ENCODE peak calls at places on chromosomes 16 and 17, in four cellular contexts. One of them, this sample, is unnamed.

GRCh38 chr17:62720126-62720850 is 87.8 kb downstream of the MARCHF10 start:
- DNase-seq in heart left ventricle: no peak
- DNase-seq in thoracic aorta: no peak
- DNase-seq in cardiac fibroblast: no peak
- DNase-seq in this sample: no peak

GRCh38 chr16:27174798-27175197 is 28.5 kb upstream of the KDM8 start:
- DNase-seq in heart left ventricle: no peak
- DNase-seq in thoracic aorta: no peak
- DNase-seq in cardiac fibroblast: peak
- DNase-seq in this sample: no peak

GRCh38 chr16:69111831-69112230 is 6.4 kb downstream of the HAS3 start:
- DNase-seq in heart left ventricle: no peak
- DNase-seq in thoracic aorta: no peak
- DNase-seq in cardiac fibroblast: no peak
- DNase-seq in this sample: no peak

GRCh38 chr17:9598661-9599060 is 22.2 kb downstream of the CFAP52 start:
- DNase-seq in heart left ventricle: no peak
- DNase-seq in thoracic aorta: no peak
- DNase-seq in cardiac fibroblast: no peak
- DNase-seq in this sample: no peak

GRCh38 chr17:46950615-46950996 is 27.6 kb downstream of the GOSR2 start:
- DNase-seq in heart left ventricle: no peak
- DNase-seq in thoracic aorta: no peak
- DNase-seq in cardiac fibroblast: no peak
- DNase-seq in this sample: no peak

GRCh38 chr16:1338119-1338730 is 4.8 kb downstream of the BAIAP3 start:
- DNase-seq in heart left ventricle: no peak
- DNase-seq in thoracic aorta: no peak
- DNase-seq in cardiac fibroblast: no peak
- DNase-seq in this sample: no peak

GRCh38 chr16:78684655-78685400 is 585.4 kb downstream of the WWOX start:
- DNase-seq in heart left ventricle: peak
- DNase-seq in thoracic aorta: no peak
- DNase-seq in cardiac fibroblast: peak
- DNase-seq in this sample: no peak

GRCh38 chr17:46841561-46842379 is 9.6 kb upstream of the WNT9B start:
- DNase-seq in heart left ventricle: no peak
- DNase-seq in thoracic aorta: no peak
- DNase-seq in cardiac fibroblast: no peak
- DNase-seq in this sample: no peak

GRCh38 chr17:13410874-13411273 is 190.9 kb downstream of the HS3ST3A1 start:
- DNase-seq in heart left ventricle: no peak
- DNase-seq in thoracic aorta: no peak
- DNase-seq in cardiac fibroblast: peak
- DNase-seq in this sample: no peak

GRCh38 chr17:66198242-66198641 is 6.3 kb upstream of the CEP112 start:
- DNase-seq in heart left ventricle: no peak
- DNase-seq in thoracic aorta: no peak
- DNase-seq in cardiac fibroblast: no peak
- DNase-seq in this sample: no peak

GRCh38 chr17:66203274-66204015 is 11.5 kb upstream of the CEP112 start:
- DNase-seq in heart left ventricle: no peak
- DNase-seq in thoracic aorta: no peak
- DNase-seq in cardiac fibroblast: no peak
- DNase-seq in this sample: no peak

DNA sequence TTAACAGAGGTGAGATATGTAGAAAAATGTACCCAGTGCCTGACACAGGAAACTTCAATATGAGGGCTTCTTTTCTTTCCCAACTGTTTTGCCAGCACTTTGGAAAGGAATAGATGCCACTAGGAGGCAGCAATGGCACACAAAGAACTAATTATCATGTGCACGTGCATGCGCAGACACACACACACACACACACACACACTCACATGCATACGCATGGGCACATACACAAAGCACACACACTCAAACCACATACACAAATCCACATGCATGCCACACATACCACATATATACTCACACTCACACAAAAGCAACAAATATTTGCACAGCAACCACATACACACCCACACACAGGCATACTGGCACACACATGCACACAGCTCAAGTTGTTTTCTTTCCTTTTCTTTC is 8.8 kb upstream of the CEP112 start:
- DNase-seq in heart left ventricle: peak
- DNase-seq in thoracic aorta: no peak
- DNase-seq in cardiac fibroblast: peak
- DNase-seq in this sample: no peak
- TF ChIP-seq CTCF in heart left ventricle: peak
- TF ChIP-seq CTCF in thoracic aorta: no peak
- TF ChIP-seq CTCF in cardiac fibroblast: peak
- TF ChIP-seq CTCF in this sample: no peak

GRCh38 chr16:84042879-84043485 is 387 bp upstream of the SLC38A8 start:
- DNase-seq in heart left ventricle: no peak
- DNase-seq in thoracic aorta: no peak
- DNase-seq in cardiac fibroblast: no peak
- DNase-seq in this sample: no peak

GRCh38 chr16:84043486-84044107 is 1.0 kb upstream of the SLC38A8 start:
- DNase-seq in heart left ventricle: no peak
- DNase-seq in thoracic aorta: no peak
- DNase-seq in cardiac fibroblast: no peak
- DNase-seq in this sample: no peak

GRCh38 chr16:84045001-84045817 is 2.6 kb upstream of the SLC38A8 start:
- DNase-seq in heart left ventricle: no peak
- DNase-seq in thoracic aorta: no peak
- DNase-seq in cardiac fibroblast: no peak
- DNase-seq in this sample: no peak

GRCh38 chr16:84042308-84042878 is at the start of gene SLC38A8:
- DNase-seq in heart left ventricle: no peak
- DNase-seq in thoracic aorta: no peak
- DNase-seq in cardiac fibroblast: no peak
- DNase-seq in this sample: no peak

DNA sequence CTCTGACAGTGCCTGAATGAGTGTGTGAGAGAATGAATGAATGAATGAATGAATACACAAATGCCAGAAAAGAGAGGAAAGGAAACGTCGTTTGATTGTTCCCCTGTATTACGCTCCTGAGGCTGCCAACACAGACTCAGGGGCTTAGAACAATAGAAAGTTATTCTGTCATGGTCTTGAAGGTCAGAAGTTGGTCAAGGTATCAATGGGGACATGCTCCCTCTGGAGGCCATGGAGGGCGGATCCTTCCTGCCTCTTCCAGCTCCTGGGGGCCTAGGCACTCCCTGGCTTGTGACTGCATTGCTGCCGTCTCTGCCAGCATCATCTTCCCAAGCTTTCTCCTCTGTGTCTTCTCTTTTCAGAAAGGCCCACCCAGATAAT is 1.5 kb upstream of the SLC38A8 start:
- DNase-seq in heart left ventricle: no peak
- DNase-seq in thoracic aorta: no peak
- DNase-seq in cardiac fibroblast: peak
- DNase-seq in this sample: no peak
- TF ChIP-seq CTCF in heart left ventricle: no peak
- TF ChIP-seq CTCF in thoracic aorta: no peak
- TF ChIP-seq CTCF in cardiac fibroblast: peak
- TF ChIP-seq CTCF in this sample: no peak

GRCh38 chr16:70438983-70439862 is at the start of gene ST3GAL2:
- DNase-seq in heart left ventricle: peak
- DNase-seq in thoracic aorta: peak
- DNase-seq in cardiac fibroblast: peak
- DNase-seq in this sample: peak
- TF ChIP-seq CTCF in heart left ventricle: no peak
- TF ChIP-seq CTCF in thoracic aorta: peak
- TF ChIP-seq CTCF in cardiac fibroblast: peak
- TF ChIP-seq CTCF in this sample: no peak

GRCh38 chr17:67276075-67276474 is 31.1 kb upstream of the HELZ start:
- DNase-seq in heart left ventricle: no peak
- DNase-seq in thoracic aorta: no peak
- DNase-seq in cardiac fibroblast: no peak
- DNase-seq in this sample: no peak
- TF ChIP-seq CTCF in heart left ventricle: no peak
- TF ChIP-seq CTCF in thoracic aorta: no peak
- TF ChIP-seq CTCF in cardiac fibroblast: no peak
- TF ChIP-seq CTCF in this sample: no peak

GRCh38 chr17:49776864-49777263 is 11.6 kb upstream of the KAT7 start:
- DNase-seq in heart left ventricle: no peak
- DNase-seq in thoracic aorta: no peak
- DNase-seq in cardiac fibroblast: no peak
- DNase-seq in this sample: no peak

GRCh38 chr17:49783051-49783715 is 5.3 kb upstream of the KAT7 start:
- DNase-seq in heart left ventricle: peak
- DNase-seq in thoracic aorta: no peak
- DNase-seq in cardiac fibroblast: no peak
- DNase-seq in this sample: no peak

GRCh38 chr17:49775546-49776260 is 11.8 kb upstream of the FAM117A start:
- DNase-seq in heart left ventricle: no peak
- DNase-seq in thoracic aorta: no peak
- DNase-seq in cardiac fibroblast: peak
- DNase-seq in this sample: no peak

GRCh38 chr17:49777577-49777976 is 10.9 kb upstream of the KAT7 start:
- DNase-seq in heart left ventricle: no peak
- DNase-seq in thoracic aorta: no peak
- DNase-seq in cardiac fibroblast: no peak
- DNase-seq in this sample: no peak

GRCh38 chr17:49779730-49780220 is 8.7 kb upstream of the KAT7 start:
- DNase-seq in heart left ventricle: peak
- DNase-seq in thoracic aorta: no peak
- DNase-seq in cardiac fibroblast: peak
- DNase-seq in this sample: no peak
- TF ChIP-seq CTCF in heart left ventricle: peak
- TF ChIP-seq CTCF in thoracic aorta: peak
- TF ChIP-seq CTCF in cardiac fibroblast: peak
- TF ChIP-seq CTCF in this sample: no peak

GRCh38 chr16:30949655-30950515 is 1.0 kb downstream of the ORAI3 start:
- DNase-seq in heart left ventricle: peak
- DNase-seq in thoracic aorta: no peak
- DNase-seq in cardiac fibroblast: peak
- DNase-seq in this sample: peak
- TF ChIP-seq CTCF in heart left ventricle: no peak
- TF ChIP-seq CTCF in thoracic aorta: no peak
- TF ChIP-seq CTCF in cardiac fibroblast: no peak
- TF ChIP-seq CTCF in this sample: no peak

GRCh38 chr16:58435779-58436178 is 43.5 kb downstream of the GINS3 start:
- DNase-seq in heart left ventricle: no peak
- DNase-seq in thoracic aorta: no peak
- DNase-seq in cardiac fibroblast: no peak
- DNase-seq in this sample: no peak
- TF ChIP-seq CTCF in heart left ventricle: no peak
- TF ChIP-seq CTCF in thoracic aorta: no peak
- TF ChIP-seq CTCF in cardiac fibroblast: no peak
- TF ChIP-seq CTCF in this sample: no peak

GRCh38 chr16:10136916-10137315 is 45.3 kb downstream of the GRIN2A start:
- DNase-seq in heart left ventricle: no peak
- DNase-seq in thoracic aorta: no peak
- DNase-seq in cardiac fibroblast: no peak
- DNase-seq in this sample: no peak
- TF ChIP-seq CTCF in heart left ventricle: no peak
- TF ChIP-seq CTCF in thoracic aorta: no peak
- TF ChIP-seq CTCF in cardiac fibroblast: no peak
- TF ChIP-seq CTCF in this sample: no peak

GRCh38 chr17:40859536-40859935 is 7.5 kb downstream of the KRT12 start:
- DNase-seq in heart left ventricle: no peak
- DNase-seq in thoracic aorta: no peak
- DNase-seq in cardiac fibroblast: no peak
- DNase-seq in this sample: no peak

GRCh38 chr17:40866838-40867237 is at the start of gene KRT12:
- DNase-seq in heart left ventricle: no peak
- DNase-seq in thoracic aorta: no peak
- DNase-seq in cardiac fibroblast: no peak
- DNase-seq in this sample: no peak

GRCh38 chr17:40857535-40857934 is 9.5 kb downstream of the KRT12 start:
- DNase-seq in heart left ventricle: no peak
- DNase-seq in thoracic aorta: no peak
- DNase-seq in cardiac fibroblast: peak
- DNase-seq in this sample: no peak

GRCh38 chr17:40864661-40865380 is 2.2 kb downstream of the KRT12 start:
- DNase-seq in heart left ventricle: no peak
- DNase-seq in thoracic aorta: no peak
- DNase-seq in cardiac fibroblast: no peak
- DNase-seq in this sample: no peak

DNA sequence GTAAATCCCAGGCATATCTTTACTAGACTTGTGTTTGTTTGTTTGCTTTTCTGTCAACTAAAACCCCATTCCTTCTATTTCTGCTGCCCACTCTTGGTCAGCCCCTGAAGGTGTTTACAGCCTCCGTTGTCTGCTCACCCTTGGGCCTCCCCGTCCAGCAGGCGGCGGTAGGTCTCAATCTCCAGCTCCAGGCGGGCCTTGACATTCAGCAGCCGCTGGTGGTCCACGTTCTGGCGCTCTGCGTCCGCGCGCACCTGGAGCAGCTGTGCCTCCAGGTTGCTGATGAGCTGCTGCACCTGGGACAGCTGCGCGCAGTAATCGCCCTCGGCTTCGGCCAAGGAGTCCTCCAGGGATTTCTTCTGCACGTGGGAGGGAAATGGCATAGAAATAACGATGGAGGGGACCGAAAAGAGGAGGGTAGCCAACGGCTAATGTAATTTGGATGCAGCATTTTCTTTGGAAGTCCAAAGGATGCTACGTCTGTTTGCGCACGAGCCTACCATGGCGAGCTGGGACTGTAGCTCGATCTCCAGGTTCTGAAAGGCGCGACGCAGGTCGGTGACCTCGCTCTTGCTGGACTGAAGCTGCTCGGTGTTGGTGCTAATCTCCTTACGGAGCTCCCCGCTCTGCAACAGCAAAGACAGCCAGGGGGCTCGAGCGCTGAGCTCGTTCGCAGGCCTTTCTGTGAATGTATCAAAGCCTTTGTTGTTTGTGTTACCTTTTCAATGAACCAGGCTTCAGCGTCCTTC is 3.9 kb downstream of the KRT12 start:
- DNase-seq in heart left ventricle: no peak
- DNase-seq in thoracic aorta: no peak
- DNase-seq in cardiac fibroblast: peak
- DNase-seq in this sample: no peak
- TF ChIP-seq CTCF in heart left ventricle: no peak
- TF ChIP-seq CTCF in thoracic aorta: no peak
- TF ChIP-seq CTCF in cardiac fibroblast: peak
- TF ChIP-seq CTCF in this sample: no peak

GRCh38 chr17:71237903-71238538 is 882.8 kb upstream of the SOX9 start:
- DNase-seq in heart left ventricle: no peak
- DNase-seq in thoracic aorta: no peak
- DNase-seq in cardiac fibroblast: peak
- DNase-seq in this sample: no peak
- TF ChIP-seq CTCF in heart left ventricle: peak
- TF ChIP-seq CTCF in thoracic aorta: no peak
- TF ChIP-seq CTCF in cardiac fibroblast: no peak
- TF ChIP-seq CTCF in this sample: no peak

This sample was measured in omental fat pad.